ENCODE peak calls at places on chromosomes 2 and 18, in five cellular contexts. One of them, this sample, is unnamed.

GRCh38 chr2:186486651-186487647 is 889 bp downstream of the ZC3H15 start:
- DNase-seq in K562: no peak
- DNase-seq in HepG2: peak
- DNase-seq in H1: no peak
- DNase-seq in GM12878: no peak
- DNase-seq in this sample: no peak

GRCh38 chr2:203396667-203397066 is 68.5 kb downstream of the ABI2 start:
- DNase-seq in K562: peak
- DNase-seq in HepG2: peak
- DNase-seq in H1: peak
- DNase-seq in GM12878: no peak
- DNase-seq in this sample: peak

GRCh38 chr2:165902929-165903328 is 50.6 kb downstream of the TTC21B start:
- DNase-seq in K562: no peak
- DNase-seq in HepG2: peak
- DNase-seq in H1: no peak
- DNase-seq in GM12878: no peak
- DNase-seq in this sample: no peak

GRCh38 chr18:44602380-44602779 is 78.3 kb upstream of the SETBP1 start:
- DNase-seq in K562: no peak
- DNase-seq in HepG2: no peak
- DNase-seq in H1: no peak
- DNase-seq in GM12878: no peak
- DNase-seq in this sample: no peak

GRCh38 chr2:190404487-190404886 is 3.7 kb upstream of the MFSD6 start:
- DNase-seq in K562: peak
- DNase-seq in HepG2: no peak
- DNase-seq in H1: no peak
- DNase-seq in GM12878: no peak
- DNase-seq in this sample: no peak

GRCh38 chr2:176152350-176153181 is 1.2 kb downstream of the HOXD4 start:
- DNase-seq in K562: no peak
- DNase-seq in HepG2: no peak
- DNase-seq in H1: no peak
- DNase-seq in GM12878: no peak
- DNase-seq in this sample: no peak

GRCh38 chr2:236367791-236368289 is 103.6 kb upstream of the ASB18 start:
- DNase-seq in K562: no peak
- DNase-seq in HepG2: no peak
- DNase-seq in H1: no peak
- DNase-seq in GM12878: no peak
- DNase-seq in this sample: no peak

GRCh38 chr2:108825254-108825653 is 38.7 kb downstream of the CCDC138 start:
- DNase-seq in K562: no peak
- DNase-seq in HepG2: no peak
- DNase-seq in H1: no peak
- DNase-seq in GM12878: no peak
- DNase-seq in this sample: no peak

GRCh38 chr2:158414538-158414937 is 42.0 kb downstream of the CCDC148 start:
- DNase-seq in K562: no peak
- DNase-seq in HepG2: no peak
- DNase-seq in H1: no peak
- DNase-seq in GM12878: no peak
- DNase-seq in this sample: no peak

GRCh38 chr2:1730047-1730937 is 14.0 kb downstream of the PXDN start:
- DNase-seq in K562: no peak
- DNase-seq in HepG2: no peak
- DNase-seq in H1: no peak
- DNase-seq in GM12878: no peak
- DNase-seq in this sample: peak

GRCh38 chr18:77033575-77033974 is 99.0 kb downstream of the MBP start:
- DNase-seq in K562: no peak
- DNase-seq in HepG2: no peak
- DNase-seq in H1: no peak
- DNase-seq in GM12878: no peak
- DNase-seq in this sample: no peak

GRCh38 chr18:13746636-13747035 is 20.2 kb downstream of the RNMT start:
- DNase-seq in K562: no peak
- DNase-seq in HepG2: no peak
- DNase-seq in H1: no peak
- DNase-seq in GM12878: no peak
- DNase-seq in this sample: no peak

GRCh38 chr2:168002021-168002553 is 245.3 kb downstream of the STK39 start:
- DNase-seq in K562: no peak
- DNase-seq in HepG2: no peak
- DNase-seq in H1: no peak
- DNase-seq in GM12878: peak
- DNase-seq in this sample: no peak

GRCh38 chr2:19900536-19901200 is 1.1 kb downstream of the TTC32 start:
- DNase-seq in K562: peak
- DNase-seq in HepG2: peak
- DNase-seq in H1: no peak
- DNase-seq in GM12878: no peak
- DNase-seq in this sample: no peak

GRCh38 chr2:158022888-158023287 is 78.8 kb upstream of the UPP2 start:
- DNase-seq in K562: no peak
- DNase-seq in HepG2: no peak
- DNase-seq in H1: no peak
- DNase-seq in GM12878: no peak
- DNase-seq in this sample: no peak

GRCh38 chr18:33579147-33579867 is 1.3 kb downstream of the ASXL3 start:
- DNase-seq in K562: no peak
- DNase-seq in HepG2: no peak
- DNase-seq in H1: no peak
- DNase-seq in GM12878: no peak
- DNase-seq in this sample: no peak

GRCh38 chr2:65015731-65016130 is 26.5 kb downstream of the SLC1A4 start:
- DNase-seq in K562: no peak
- DNase-seq in HepG2: no peak
- DNase-seq in H1: no peak
- DNase-seq in GM12878: no peak
- DNase-seq in this sample: no peak

GRCh38 chr2:18623782-18624181 is 34.4 kb upstream of the NT5C1B start:
- DNase-seq in K562: no peak
- DNase-seq in HepG2: no peak
- DNase-seq in H1: no peak
- DNase-seq in GM12878: no peak
- DNase-seq in this sample: no peak

GRCh38 chr2:120066708-120067547 is 54.1 kb downstream of the EPB41L5 start:
- DNase-seq in K562: no peak
- DNase-seq in HepG2: peak
- DNase-seq in H1: no peak
- DNase-seq in GM12878: no peak
- DNase-seq in this sample: no peak

GRCh38 chr2:108958632-108959341 is 30.2 kb downstream of the EDAR start:
- DNase-seq in K562: no peak
- DNase-seq in HepG2: no peak
- DNase-seq in H1: no peak
- DNase-seq in GM12878: no peak
- DNase-seq in this sample: no peak

GRCh38 chr2:174688079-174688478 is 76.2 kb downstream of the CHRNA1 start:
- DNase-seq in K562: no peak
- DNase-seq in HepG2: no peak
- DNase-seq in H1: no peak
- DNase-seq in GM12878: no peak
- DNase-seq in this sample: no peak

GRCh38 chr18:74282359-74283254 is 9.2 kb downstream of the CYB5A start:
- DNase-seq in K562: no peak
- DNase-seq in HepG2: peak
- DNase-seq in H1: no peak
- DNase-seq in GM12878: no peak
- DNase-seq in this sample: peak

GRCh38 chr2:48315847-48316194 is 214.1 kb upstream of the STON1 start:
- DNase-seq in K562: peak
- DNase-seq in HepG2: peak
- DNase-seq in H1: peak
- DNase-seq in GM12878: no peak
- DNase-seq in this sample: peak

GRCh38 chr18:61398961-61399632 is 65.9 kb downstream of the CDH20 start:
- DNase-seq in K562: no peak
- DNase-seq in HepG2: no peak
- DNase-seq in H1: no peak
- DNase-seq in GM12878: no peak
- DNase-seq in this sample: no peak

GRCh38 chr18:13604751-13605150 is 121.6 kb downstream of the FAM210A start:
- DNase-seq in K562: no peak
- DNase-seq in HepG2: no peak
- DNase-seq in H1: no peak
- DNase-seq in GM12878: no peak
- DNase-seq in this sample: no peak

GRCh38 chr2:235793163-235793752 is 299.4 kb downstream of the AGAP1 start:
- DNase-seq in K562: no peak
- DNase-seq in HepG2: peak
- DNase-seq in H1: no peak
- DNase-seq in GM12878: no peak
- DNase-seq in this sample: peak

GRCh38 chr2:88808083-88808482 is 116.6 kb downstream of the RPIA start:
- DNase-seq in K562: no peak
- DNase-seq in HepG2: no peak
- DNase-seq in H1: no peak
- DNase-seq in GM12878: no peak
- DNase-seq in this sample: no peak

DNA sequence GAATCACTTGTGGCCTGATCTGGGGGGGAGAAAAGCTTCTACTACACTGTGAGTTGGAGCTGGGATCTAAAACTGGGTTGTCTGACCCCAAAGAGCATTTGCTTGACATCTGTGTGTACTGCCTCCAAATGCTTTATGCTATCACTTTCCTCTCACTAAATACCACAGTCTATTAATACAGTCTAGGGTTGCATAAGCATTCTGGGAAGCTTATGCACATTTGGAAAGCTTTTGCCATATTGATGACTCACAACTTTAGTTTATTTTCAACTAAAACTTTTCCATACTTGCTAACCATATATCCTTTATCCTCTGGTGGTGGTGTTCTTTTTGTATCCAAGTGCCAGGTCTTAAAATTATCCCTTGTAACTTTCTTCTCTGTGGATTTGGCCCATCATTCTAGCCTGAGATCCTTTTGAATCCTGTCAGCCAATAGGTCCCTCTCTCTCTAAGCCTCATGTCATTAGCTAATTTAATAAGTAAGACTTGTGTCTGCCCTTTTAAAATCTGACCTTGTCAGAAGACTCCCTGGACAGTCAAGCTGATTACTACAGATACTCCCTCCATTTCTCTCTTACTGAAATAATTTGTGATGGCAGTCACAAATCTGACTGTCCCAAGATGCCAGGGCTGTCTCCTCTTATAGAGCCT is 72.6 kb downstream of the NXPH2 start:
- DNase-seq in K562: no peak
- DNase-seq in HepG2: no peak
- DNase-seq in H1: no peak
- DNase-seq in GM12878: no peak
- DNase-seq in this sample: no peak
- TF ChIP-seq ATF3 in K562: no peak
- TF ChIP-seq ATF3 in HepG2: no peak
- TF ChIP-seq ATF3 in H1: no peak
- TF ChIP-seq ATF3 in GM12878: no peak
- TF ChIP-seq ATF3 in this sample: no peak

GRCh38 chr2:42784204-42784880 is 8.0 kb downstream of the HAAO start:
- DNase-seq in K562: no peak
- DNase-seq in HepG2: no peak
- DNase-seq in H1: no peak
- DNase-seq in GM12878: no peak
- DNase-seq in this sample: no peak
- TF ChIP-seq USF2 in K562: no peak
- TF ChIP-seq USF2 in HepG2: no peak
- TF ChIP-seq USF2 in H1: no peak
- TF ChIP-seq USF2 in GM12878: no peak
- TF ChIP-seq USF2 in this sample: no peak

GRCh38 chr2:85889648-85890281 is 975 bp upstream of the ST3GAL5 start:
- DNase-seq in K562: no peak
- DNase-seq in HepG2: no peak
- DNase-seq in H1: no peak
- DNase-seq in GM12878: no peak
- DNase-seq in this sample: no peak
- TF ChIP-seq ATF3 in K562: no peak
- TF ChIP-seq ATF3 in HepG2: no peak
- TF ChIP-seq ATF3 in H1: no peak
- TF ChIP-seq ATF3 in GM12878: no peak
- TF ChIP-seq ATF3 in this sample: no peak

DNA sequence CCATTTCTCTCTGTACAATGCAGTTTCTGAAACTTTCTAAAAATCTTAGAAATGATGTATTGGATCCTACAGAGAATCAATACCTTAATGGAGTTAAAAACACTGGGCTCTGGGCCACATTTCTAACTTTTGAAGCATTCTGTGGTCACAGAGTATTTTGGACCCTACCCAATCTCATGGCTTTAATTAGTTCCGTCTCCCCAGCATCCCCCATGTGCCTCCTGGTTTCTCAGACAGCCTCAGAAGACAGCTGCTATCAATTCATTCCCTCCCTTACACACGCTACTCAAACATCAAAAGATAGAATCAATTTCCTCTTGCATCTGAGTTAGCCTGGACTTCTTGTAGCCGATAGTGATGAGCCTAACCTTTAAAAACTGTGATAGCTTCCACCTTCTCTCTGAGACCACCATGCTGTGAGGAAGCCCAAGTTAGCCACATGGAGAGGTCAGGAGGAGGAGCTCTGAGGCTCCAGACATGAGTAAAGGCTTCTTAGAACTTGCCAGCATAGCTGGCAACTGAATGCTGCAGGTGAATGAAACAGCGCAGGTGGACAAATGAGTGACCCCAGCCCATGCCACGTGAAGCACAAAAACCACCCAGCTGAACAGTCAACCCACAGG is 10.4 kb downstream of the ADCY3 start:
- DNase-seq in K562: no peak
- DNase-seq in HepG2: no peak
- DNase-seq in H1: no peak
- DNase-seq in GM12878: no peak
- DNase-seq in this sample: no peak
- TF ChIP-seq USF2 in K562: no peak
- TF ChIP-seq USF2 in HepG2: no peak
- TF ChIP-seq USF2 in H1: no peak
- TF ChIP-seq USF2 in GM12878: no peak
- TF ChIP-seq USF2 in this sample: no peak